ENCODE peak calls at places on chromosomes 6 and 20, in ten cellular contexts. One of them, this sample, is unnamed.

GRCh38 chr20:63980317-63980805 is 571 bp upstream of the PRPF6 start:
- DNase-seq in HCT116: no peak
- DNase-seq in body of pancreas: no peak
- DNase-seq in OCI-LY7: no peak
- DNase-seq in lung: no peak
- DNase-seq in upper lobe of right lung: no peak
- DNase-seq in pancreas: no peak
- DNase-seq in spleen: no peak
- DNase-seq in aorta: no peak
- DNase-seq in hepatocyte: peak; percentile 7
- DNase-seq in this sample: no peak

GRCh38 chr6:56807335-56807991 is 147.4 kb upstream of the BEND6 start:
- DNase-seq in body of pancreas: no peak
- DNase-seq in OCI-LY7: no peak
- DNase-seq in lung: no peak
- DNase-seq in aorta: no peak
- DNase-seq in spleen: no peak
- DNase-seq in HCT116: no peak
- DNase-seq in hepatocyte: no peak
- DNase-seq in upper lobe of right lung: no peak
- DNase-seq in pancreas: no peak
- DNase-seq in this sample: no peak

GRCh38 chr6:110233769-110234374 is 53.6 kb downstream of the CDC40 start:
- DNase-seq in OCI-LY7: peak; percentile 70
- DNase-seq in pancreas: no peak
- DNase-seq in upper lobe of right lung: no peak
- DNase-seq in HCT116: no peak
- DNase-seq in hepatocyte: no peak
- DNase-seq in spleen: no peak
- DNase-seq in lung: no peak
- DNase-seq in body of pancreas: no peak
- DNase-seq in aorta: no peak
- DNase-seq in this sample: no peak

GRCh38 chr6:101000334-101000733 is 119.2 kb upstream of the ASCC3 start:
- DNase-seq in lung: no peak
- DNase-seq in pancreas: no peak
- DNase-seq in aorta: no peak
- DNase-seq in hepatocyte: no peak
- DNase-seq in upper lobe of right lung: no peak
- DNase-seq in spleen: no peak
- DNase-seq in HCT116: no peak
- DNase-seq in body of pancreas: no peak
- DNase-seq in OCI-LY7: peak; percentile 27
- DNase-seq in this sample: no peak

GRCh38 chr6:38572186-38572813 is 67.4 kb downstream of the BTBD9 start:
- DNase-seq in body of pancreas: no peak
- DNase-seq in spleen: no peak
- DNase-seq in pancreas: no peak
- DNase-seq in hepatocyte: no peak
- DNase-seq in aorta: no peak
- DNase-seq in HCT116: no peak
- DNase-seq in upper lobe of right lung: no peak
- DNase-seq in lung: no peak
- DNase-seq in OCI-LY7: peak; percentile 48
- DNase-seq in this sample: no peak

GRCh38 chr6:3277851-3278416 is 19.2 kb downstream of the PSMG4 start:
- DNase-seq in OCI-LY7: no peak
- DNase-seq in aorta: no peak
- DNase-seq in lung: no peak
- DNase-seq in pancreas: no peak
- DNase-seq in HCT116: no peak
- DNase-seq in upper lobe of right lung: no peak
- DNase-seq in hepatocyte: no peak
- DNase-seq in spleen: no peak
- DNase-seq in body of pancreas: no peak
- DNase-seq in this sample: peak; percentile 34

GRCh38 chr6:143578054-143578453 is 66.5 kb upstream of the FUCA2 start:
- DNase-seq in upper lobe of right lung: no peak
- DNase-seq in HCT116: no peak
- DNase-seq in lung: no peak
- DNase-seq in pancreas: no peak
- DNase-seq in spleen: no peak
- DNase-seq in body of pancreas: no peak
- DNase-seq in aorta: no peak
- DNase-seq in OCI-LY7: no peak
- DNase-seq in hepatocyte: no peak
- DNase-seq in this sample: no peak

GRCh38 chr6:170175644-170176620 is 114.9 kb downstream of the DLL1 start:
- DNase-seq in lung: no peak
- DNase-seq in HCT116: no peak
- DNase-seq in OCI-LY7: no peak
- DNase-seq in aorta: no peak
- DNase-seq in hepatocyte: no peak
- DNase-seq in body of pancreas: peak; percentile 1
- DNase-seq in spleen: peak; percentile 61
- DNase-seq in pancreas: peak; percentile 15
- DNase-seq in upper lobe of right lung: no peak
- DNase-seq in this sample: peak; percentile 51

GRCh38 chr6:14871196-14871595 is 374.7 kb upstream of the JARID2 start:
- DNase-seq in body of pancreas: no peak
- DNase-seq in hepatocyte: no peak
- DNase-seq in aorta: no peak
- DNase-seq in HCT116: no peak
- DNase-seq in spleen: no peak
- DNase-seq in OCI-LY7: no peak
- DNase-seq in lung: no peak
- DNase-seq in pancreas: no peak
- DNase-seq in upper lobe of right lung: no peak
- DNase-seq in this sample: no peak

GRCh38 chr20:46054606-46055005 is 25.6 kb downstream of the SLC12A5 start:
- DNase-seq in body of pancreas: no peak
- DNase-seq in hepatocyte: no peak
- DNase-seq in HCT116: no peak
- DNase-seq in pancreas: no peak
- DNase-seq in OCI-LY7: no peak
- DNase-seq in upper lobe of right lung: no peak
- DNase-seq in lung: no peak
- DNase-seq in aorta: no peak
- DNase-seq in spleen: no peak
- DNase-seq in this sample: no peak

GRCh38 chr6:96542702-96543101 is 20.2 kb upstream of the FHL5 start:
- DNase-seq in body of pancreas: no peak
- DNase-seq in hepatocyte: peak; percentile 15
- DNase-seq in pancreas: no peak
- DNase-seq in spleen: no peak
- DNase-seq in lung: no peak
- DNase-seq in HCT116: no peak
- DNase-seq in upper lobe of right lung: no peak
- DNase-seq in OCI-LY7: peak; percentile 42
- DNase-seq in aorta: no peak
- DNase-seq in this sample: no peak

GRCh38 chr6:128432394-128432793 is 88.0 kb downstream of the PTPRK start:
- DNase-seq in OCI-LY7: no peak
- DNase-seq in body of pancreas: no peak
- DNase-seq in pancreas: no peak
- DNase-seq in hepatocyte: no peak
- DNase-seq in aorta: no peak
- DNase-seq in lung: no peak
- DNase-seq in upper lobe of right lung: no peak
- DNase-seq in spleen: no peak
- DNase-seq in HCT116: no peak
- DNase-seq in this sample: no peak

GRCh38 chr20:8678098-8678776 is 390.6 kb upstream of the PLCB4 start:
- DNase-seq in upper lobe of right lung: no peak
- DNase-seq in body of pancreas: no peak
- DNase-seq in aorta: no peak
- DNase-seq in pancreas: no peak
- DNase-seq in OCI-LY7: no peak
- DNase-seq in spleen: no peak
- DNase-seq in hepatocyte: no peak
- DNase-seq in HCT116: no peak
- DNase-seq in lung: no peak
- DNase-seq in this sample: no peak

DNA sequence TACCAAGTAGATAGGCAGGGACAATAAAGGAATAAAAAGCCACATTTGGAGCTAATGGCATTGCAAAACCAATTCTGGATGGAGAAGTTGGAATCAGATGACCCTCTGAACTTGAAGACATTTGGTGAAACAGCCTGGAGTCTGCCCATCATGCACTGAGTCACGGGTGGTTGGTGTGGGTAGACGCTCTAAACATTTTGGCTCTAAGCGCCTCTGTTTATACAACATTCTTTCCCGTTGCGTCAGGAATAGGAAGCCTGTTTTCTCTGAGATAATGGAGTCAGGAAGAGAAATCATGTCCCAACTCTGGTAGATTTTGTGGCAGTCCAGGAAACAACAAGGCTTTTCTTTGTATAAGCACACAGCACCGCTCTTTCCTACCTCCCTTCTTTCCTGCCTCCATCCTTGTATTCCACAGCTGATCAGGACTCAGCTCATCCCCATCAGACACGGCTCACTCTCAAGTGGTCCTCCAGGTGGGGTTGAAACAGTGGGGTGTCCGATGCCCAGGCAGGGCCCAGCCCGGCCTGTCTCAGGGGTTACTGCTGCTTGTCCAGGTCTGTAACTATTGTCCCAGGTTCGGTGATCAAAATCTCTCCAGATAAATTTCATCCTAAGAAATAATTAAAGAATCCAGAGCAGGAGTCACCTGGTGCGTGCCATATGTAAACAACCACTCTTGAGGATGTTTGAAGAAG is 12.1 kb upstream of the RAMACL start:
- DNase-seq in upper lobe of right lung: no peak
- DNase-seq in aorta: peak; percentile 81
- DNase-seq in spleen: no peak
- DNase-seq in HCT116: no peak
- DNase-seq in hepatocyte: peak; percentile 42
- DNase-seq in body of pancreas: peak; percentile 49
- DNase-seq in OCI-LY7: no peak
- DNase-seq in lung: no peak
- DNase-seq in pancreas: no peak
- DNase-seq in this sample: peak; percentile 58
- H3K4me3 ChIP-seq in upper lobe of right lung: peak overlapping the region; percentile 9
- H3K4me3 ChIP-seq in aorta: no peak overlapping the region
- H3K4me3 ChIP-seq in spleen: no peak overlapping the region
- H3K4me3 ChIP-seq in HCT116: no peak overlapping the region
- H3K4me3 ChIP-seq in hepatocyte: no peak overlapping the region
- H3K4me3 ChIP-seq in body of pancreas: no peak overlapping the region
- H3K4me3 ChIP-seq in OCI-LY7: no peak overlapping the region
- H3K4me3 ChIP-seq in lung: no peak overlapping the region
- H3K4me3 ChIP-seq in pancreas: no peak overlapping the region
- H3K4me3 ChIP-seq in this sample: no peak overlapping the region

DNA sequence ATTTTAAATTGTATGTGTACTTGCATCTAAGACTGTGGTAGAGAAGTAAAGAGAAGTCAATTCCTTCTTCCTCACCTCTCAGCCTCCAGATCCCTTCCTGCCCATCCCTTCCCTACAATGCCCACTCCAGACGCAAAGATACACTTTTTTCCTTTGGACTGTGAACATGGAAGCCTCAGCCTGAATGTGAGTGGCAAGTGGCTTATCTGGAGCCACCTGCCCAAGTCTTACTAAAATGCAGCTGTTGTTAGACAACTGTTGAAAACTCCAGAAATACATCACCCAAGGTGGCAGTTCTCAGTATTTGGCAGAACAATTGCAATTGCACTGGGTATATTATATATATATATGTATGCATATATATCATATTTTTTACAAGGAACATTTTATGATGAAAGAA is 7.5 kb downstream of the VGLL2 start:
- DNase-seq in upper lobe of right lung: no peak
- DNase-seq in aorta: no peak
- DNase-seq in spleen: no peak
- DNase-seq in HCT116: no peak
- DNase-seq in lung: no peak
- DNase-seq in OCI-LY7: no peak
- DNase-seq in pancreas: no peak
- DNase-seq in body of pancreas: no peak
- DNase-seq in hepatocyte: no peak
- DNase-seq in this sample: no peak
- H3K27ac ChIP-seq in upper lobe of right lung: no peak overlapping the region
- H3K27ac ChIP-seq in aorta: no peak overlapping the region
- H3K27ac ChIP-seq in spleen: no peak overlapping the region
- H3K27ac ChIP-seq in HCT116: no peak overlapping the region
- H3K27ac ChIP-seq in lung: no peak overlapping the region
- H3K27ac ChIP-seq in OCI-LY7: no peak overlapping the region
- H3K27ac ChIP-seq in pancreas: no peak overlapping the region
- H3K27ac ChIP-seq in body of pancreas: no peak overlapping the region
- H3K27ac ChIP-seq in hepatocyte: no peak overlapping the region
- H3K27ac ChIP-seq in this sample: no peak overlapping the region

DNA sequence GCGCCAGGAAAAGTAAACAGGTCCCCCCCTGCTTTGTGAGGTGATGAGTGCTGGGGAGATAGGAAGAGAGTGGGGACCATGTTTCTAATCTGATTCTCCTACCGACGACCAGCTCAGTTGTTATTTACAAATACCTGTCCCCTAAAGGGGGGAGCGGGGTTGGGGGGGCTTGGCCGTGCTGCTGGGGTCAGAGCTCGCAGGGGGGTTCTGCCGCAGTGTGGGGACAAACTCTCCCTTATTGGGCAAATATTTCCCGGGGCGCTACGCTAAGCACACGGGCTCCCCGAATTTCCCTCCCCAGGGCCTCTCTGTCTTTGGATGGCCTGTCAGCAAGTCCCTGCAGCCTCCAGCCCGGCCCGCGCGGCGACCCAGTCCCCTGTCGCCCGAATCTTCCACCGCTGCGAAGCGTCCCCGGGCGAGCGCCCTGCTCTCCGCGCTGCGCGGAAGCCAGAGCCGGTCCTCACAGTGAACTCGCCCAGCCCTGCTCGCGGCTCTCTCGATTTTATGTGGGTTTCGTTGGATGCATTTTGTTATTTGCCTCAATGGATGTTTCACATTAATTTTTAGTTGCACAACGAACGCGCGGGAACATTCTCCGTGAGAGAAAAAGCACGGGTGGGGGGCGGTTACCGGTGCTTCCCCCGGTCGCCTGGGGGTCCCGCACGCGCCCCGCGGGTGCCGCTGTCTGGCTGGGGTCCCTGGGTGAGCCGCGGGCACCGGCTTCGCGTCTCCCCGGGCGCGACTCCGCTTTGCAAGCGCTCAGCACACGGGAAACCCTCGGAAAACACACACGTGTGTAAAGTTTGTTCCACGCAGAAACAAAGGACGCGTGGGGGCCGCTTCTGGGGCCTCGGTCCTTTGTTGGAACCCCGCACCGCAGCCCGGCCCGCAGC is 1.5 kb upstream of the STX16 start:
- DNase-seq in body of pancreas: no peak
- DNase-seq in OCI-LY7: no peak
- DNase-seq in lung: no peak
- DNase-seq in pancreas: peak; percentile 35
- DNase-seq in upper lobe of right lung: peak; percentile 73
- DNase-seq in HCT116: no peak
- DNase-seq in hepatocyte: peak; percentile 32
- DNase-seq in aorta: no peak
- DNase-seq in spleen: peak; percentile 89
- DNase-seq in this sample: peak; percentile 49
- H3K4me3 ChIP-seq in body of pancreas: peak overlapping the region; percentile 21
- H3K4me3 ChIP-seq in OCI-LY7: peak overlapping the region; percentile 98
- H3K4me3 ChIP-seq in lung: peak overlapping the region; percentile 40
- H3K4me3 ChIP-seq in pancreas: peak overlapping the region; percentile 99
- H3K4me3 ChIP-seq in upper lobe of right lung: peak overlapping the region; percentile 75
- H3K4me3 ChIP-seq in HCT116: no peak overlapping the region
- H3K4me3 ChIP-seq in hepatocyte: peak overlapping the region; percentile 97
- H3K4me3 ChIP-seq in aorta: peak overlapping the region; percentile 47
- H3K4me3 ChIP-seq in spleen: peak overlapping the region; percentile 84
- H3K4me3 ChIP-seq in this sample: peak overlapping the region; percentile 83

GRCh38 chr20:25252226-25252625 is 4.3 kb downstream of the PYGB start:
- DNase-seq in upper lobe of right lung: no peak
- DNase-seq in body of pancreas: no peak
- DNase-seq in spleen: no peak
- DNase-seq in hepatocyte: peak; percentile 9
- DNase-seq in OCI-LY7: no peak
- DNase-seq in aorta: no peak
- DNase-seq in HCT116: no peak
- DNase-seq in pancreas: no peak
- DNase-seq in lung: no peak
- DNase-seq in this sample: no peak
- H3K27ac ChIP-seq in upper lobe of right lung: no peak overlapping the region
- H3K27ac ChIP-seq in body of pancreas: no peak overlapping the region
- H3K27ac ChIP-seq in spleen: no peak overlapping the region
- H3K27ac ChIP-seq in hepatocyte: peak overlapping the region; percentile 76
- H3K27ac ChIP-seq in OCI-LY7: no peak overlapping the region
- H3K27ac ChIP-seq in aorta: no peak overlapping the region
- H3K27ac ChIP-seq in HCT116: peak overlapping the region; percentile 14
- H3K27ac ChIP-seq in pancreas: no peak overlapping the region
- H3K27ac ChIP-seq in lung: peak overlapping the region; percentile 67
- H3K27ac ChIP-seq in this sample: no peak overlapping the region